ENCODE peak calls at places on chromosomes 4 and X, in nine cellular contexts. One of them, this sample, is unnamed.

GRCh38 chrX:9804444-9804843 is 18.2 kb downstream of the SHROOM2 start:
- DNase-seq in A549: no peak
- DNase-seq in heart right ventricle: no peak
- DNase-seq in cardiac fibroblast: no peak
- DNase-seq in iris pigment epithelial cell: no peak
- DNase-seq in BJ: no peak
- DNase-seq in adipocyte: no peak
- DNase-seq in effector CD4-positive, alpha-beta T cell: no peak
- DNase-seq in left colon: no peak
- DNase-seq in this sample: no peak

GRCh38 chrX:154791467-154791866 is 13.8 kb downstream of the MPP1 start:
- DNase-seq in A549: no peak
- DNase-seq in heart right ventricle: no peak
- DNase-seq in cardiac fibroblast: no peak
- DNase-seq in iris pigment epithelial cell: no peak
- DNase-seq in BJ: no peak
- DNase-seq in adipocyte: no peak
- DNase-seq in effector CD4-positive, alpha-beta T cell: no peak
- DNase-seq in left colon: no peak
- DNase-seq in this sample: no peak

GRCh38 chr4:145536044-145536443 is 54.4 kb downstream of the SMAD1 start:
- DNase-seq in A549: no peak
- DNase-seq in heart right ventricle: no peak
- DNase-seq in cardiac fibroblast: no peak
- DNase-seq in iris pigment epithelial cell: no peak
- DNase-seq in BJ: no peak
- DNase-seq in adipocyte: no peak
- DNase-seq in effector CD4-positive, alpha-beta T cell: no peak
- DNase-seq in left colon: no peak
- DNase-seq in this sample: no peak

GRCh38 chrX:104113237-104113965 is 1.1 kb downstream of the ZCCHC18 start:
- DNase-seq in A549: peak
- DNase-seq in heart right ventricle: peak
- DNase-seq in cardiac fibroblast: peak
- DNase-seq in iris pigment epithelial cell: peak
- DNase-seq in BJ: no peak
- DNase-seq in adipocyte: peak
- DNase-seq in effector CD4-positive, alpha-beta T cell: peak
- DNase-seq in left colon: no peak
- DNase-seq in this sample: peak

GRCh38 chr4:82491251-82491960 is 61.0 kb downstream of the ENOPH1 start:
- DNase-seq in A549: no peak
- DNase-seq in heart right ventricle: no peak
- DNase-seq in cardiac fibroblast: no peak
- DNase-seq in iris pigment epithelial cell: no peak
- DNase-seq in BJ: no peak
- DNase-seq in adipocyte: no peak
- DNase-seq in effector CD4-positive, alpha-beta T cell: no peak
- DNase-seq in left colon: no peak
- DNase-seq in this sample: peak

GRCh38 chr4:74999714-75000309 is 66.9 kb downstream of the PARM1 start:
- DNase-seq in A549: no peak
- DNase-seq in heart right ventricle: no peak
- DNase-seq in cardiac fibroblast: peak
- DNase-seq in iris pigment epithelial cell: no peak
- DNase-seq in BJ: no peak
- DNase-seq in adipocyte: no peak
- DNase-seq in effector CD4-positive, alpha-beta T cell: no peak
- DNase-seq in left colon: no peak
- DNase-seq in this sample: no peak

GRCh38 chrX:68719181-68719903 is 71.9 kb downstream of the STARD8 start:
- DNase-seq in A549: no peak
- DNase-seq in heart right ventricle: no peak
- DNase-seq in cardiac fibroblast: no peak
- DNase-seq in iris pigment epithelial cell: no peak
- DNase-seq in BJ: no peak
- DNase-seq in adipocyte: no peak
- DNase-seq in effector CD4-positive, alpha-beta T cell: no peak
- DNase-seq in left colon: peak
- DNase-seq in this sample: no peak

GRCh38 chr4:81211956-81212355 is 3.1 kb downstream of the PRKG2 start:
- DNase-seq in A549: no peak
- DNase-seq in heart right ventricle: no peak
- DNase-seq in cardiac fibroblast: no peak
- DNase-seq in iris pigment epithelial cell: peak
- DNase-seq in BJ: no peak
- DNase-seq in adipocyte: peak
- DNase-seq in effector CD4-positive, alpha-beta T cell: no peak
- DNase-seq in left colon: no peak
- DNase-seq in this sample: peak

GRCh38 chr4:147163311-147163710 is 217.6 kb upstream of the TTC29 start:
- DNase-seq in A549: no peak
- DNase-seq in heart right ventricle: no peak
- DNase-seq in cardiac fibroblast: no peak
- DNase-seq in iris pigment epithelial cell: no peak
- DNase-seq in BJ: no peak
- DNase-seq in adipocyte: no peak
- DNase-seq in effector CD4-positive, alpha-beta T cell: no peak
- DNase-seq in left colon: no peak
- DNase-seq in this sample: no peak

GRCh38 chr4:114272226-114272625 is 292.8 kb upstream of the ARSJ start:
- DNase-seq in A549: peak
- DNase-seq in heart right ventricle: no peak
- DNase-seq in cardiac fibroblast: peak
- DNase-seq in iris pigment epithelial cell: peak
- DNase-seq in BJ: peak
- DNase-seq in adipocyte: peak
- DNase-seq in effector CD4-positive, alpha-beta T cell: no peak
- DNase-seq in left colon: no peak
- DNase-seq in this sample: peak

GRCh38 chr4:155473420-155474095 is 96.8 kb upstream of the MAP9 start:
- DNase-seq in A549: no peak
- DNase-seq in heart right ventricle: no peak
- DNase-seq in cardiac fibroblast: peak
- DNase-seq in iris pigment epithelial cell: peak
- DNase-seq in BJ: no peak
- DNase-seq in adipocyte: peak
- DNase-seq in effector CD4-positive, alpha-beta T cell: no peak
- DNase-seq in left colon: no peak
- DNase-seq in this sample: peak

This sample was measured in choroid plexus epithelial cell.